ENCODE peak calls at places on chromosomes 5 and 9, in five cellular contexts. L is SK-N-SH, A is HepG2, V is HCT116, D is GM12878. H is an unnamed sample.

GRCh38 chr5:135251099-135251498 is 147.9 kb downstream of the MACROH2A1 start:
- DNase-seq in V (no peak), D (no peak), L (no peak), A (no peak), H (no peak)

GRCh38 chr5:158770506-158770905 is 329.2 kb downstream of the EBF1 start:
- DNase-seq in L (no peak), V (peak; percentile 6), A (peak; percentile 2), D (no peak), H (no peak)

GRCh38 chr9:134949681-134950403 is 32.1 kb upstream of the FCN1 start:
- DNase-seq in L (no peak), A (no peak), D (no peak), V (no peak), H (no peak)

GRCh38 chr5:4862500-4862899 is 277.6 kb upstream of the ADAMTS16 start:
- DNase-seq in D (no peak), A (peak; percentile 35), V (peak; percentile 29), L (peak; percentile 41), H (peak; percentile 48)

GRCh38 chr5:9441610-9442009 is 104.3 kb downstream of the SEMA5A start:
- DNase-seq in A (no peak), V (no peak), L (no peak), D (no peak), H (no peak)

GRCh38 chr5:112472614-112473013 is 53.5 kb upstream of the EPB41L4A start:
- DNase-seq in V (no peak), A (no peak), D (no peak), L (no peak), H (no peak)

GRCh38 chr5:14035859-14036440 is 91.5 kb upstream of the DNAH5 start:
- DNase-seq in V (peak; percentile 92), L (no peak), D (no peak), A (peak; percentile 73), H (peak; percentile 99)

GRCh38 chr9:12863624-12864023 is 88.8 kb downstream of the LURAP1L start:
- DNase-seq in D (no peak), L (peak; percentile 9), V (no peak), A (no peak), H (no peak)

GRCh38 chr5:138068742-138069375 is 15.0 kb upstream of the WNT8A start:
- DNase-seq in V (peak; percentile 74), D (peak; percentile 28), A (peak; percentile 59), L (peak; percentile 83), H (peak; percentile 63)

GRCh38 chr9:86112057-86112456 is 12.7 kb upstream of the GOLM1 start:
- DNase-seq in A (no peak), V (no peak), D (no peak), L (no peak), H (no peak)

GRCh38 chr5:173394701-173395100 is 66.5 kb upstream of the STC2 start:
- DNase-seq in L (no peak), D (no peak), V (no peak), A (no peak), H (no peak)

GRCh38 chr5:102049517-102049916 is 246.6 kb downstream of the SLCO4C1 start:
- DNase-seq in V (no peak), D (no peak), L (no peak), A (no peak), H (no peak)

GRCh38 chr9:89013660-89014059 is 22.4 kb downstream of the S1PR3 start:
- DNase-seq in V (no peak), D (no peak), A (no peak), L (no peak), H (no peak)

GRCh38 chr5:158456756-158457155 is 597.8 kb upstream of the CLINT1 start:
- DNase-seq in V (no peak), A (peak; percentile 3), D (no peak), L (peak; percentile 44), H (no peak)

GRCh38 chr9:112025886-112026285 is 129.3 kb downstream of the UGCG start:
- DNase-seq in D (no peak), L (no peak), V (no peak), A (no peak), H (no peak)

GRCh38 chr5:50744761-50745160 is 78.3 kb downstream of the PARP8 start:
- DNase-seq in A (no peak), D (peak; percentile 27), V (no peak), L (no peak), H (no peak)

GRCh38 chr9:113650207-113651131 is 186.9 kb downstream of the RGS3 start:
- DNase-seq in A (peak; percentile 94), V (no peak), D (no peak), L (no peak), H (peak; percentile 28)

GRCh38 chr5:134979416-134979815 is 11.7 kb downstream of the CATSPER3 start:
- DNase-seq in L (no peak), A (no peak), V (no peak), D (no peak), H (no peak)

GRCh38 chr5:31854181-31854624 is 215.3 kb downstream of the PDZD2 start:
- DNase-seq in A (no peak), D (no peak), L (no peak), V (no peak), H (no peak)

GRCh38 chr5:147187163-147187562 is 47.7 kb upstream of the STK32A start:
- DNase-seq in L (peak; percentile 54), A (no peak), V (no peak), D (no peak), H (no peak)

GRCh38 chr9:88997646-88998045 is 6.4 kb downstream of the S1PR3 start:
- DNase-seq in D (no peak), A (no peak), V (no peak), L (peak; percentile 71), H (no peak)

GRCh38 chr9:107273634-107274033 is 9.4 kb upstream of the RAD23B start:
- DNase-seq in L (no peak), V (no peak), D (no peak), A (no peak), H (no peak)

GRCh38 chr5:111432828-111433536 is 79.4 kb downstream of the STARD4 start:
- DNase-seq in A (no peak), L (no peak), D (no peak), V (no peak), H (no peak)

GRCh38 chr5:79088507-79088906 is 18.9 kb downstream of the BHMT2 start:
- DNase-seq in V (no peak), D (no peak), A (no peak), L (no peak), H (no peak)

GRCh38 chr5:95962785-95963184 is 1.1 kb upstream of the ELL2 start:
- DNase-seq in A (peak; percentile 77), L (no peak), D (no peak), V (no peak), H (peak; percentile 24)

GRCh38 chr9:129311638-129312037 is 133.6 kb upstream of the IER5L start:
- DNase-seq in D (no peak), L (no peak), V (no peak), A (no peak), H (no peak)

GRCh38 chr9:126395439-126396212 is 69.0 kb downstream of the MVB12B start:
- DNase-seq in D (no peak), A (no peak), L (no peak), V (peak; percentile 31), H (no peak)

GRCh38 chr9:110578575-110578895 is 1.0 kb downstream of the SVEP1 start:
- DNase-seq in A (no peak), L (no peak), V (no peak), D (no peak), H (no peak)

GRCh38 chr5:152221721-152222629 is 183.1 kb downstream of the NMUR2 start:
- DNase-seq in V (no peak), D (no peak), L (no peak), A (no peak), H (no peak)

GRCh38 chr5:152218694-152219093 is 186.4 kb downstream of the NMUR2 start:
- DNase-seq in D (no peak), V (no peak), L (no peak), A (peak; percentile 1), H (no peak)
- TF ChIP-seq POLR2AphosphoS5 in D (no peak), V (no peak), L (no peak), A (no peak), H (no peak)

DNA sequence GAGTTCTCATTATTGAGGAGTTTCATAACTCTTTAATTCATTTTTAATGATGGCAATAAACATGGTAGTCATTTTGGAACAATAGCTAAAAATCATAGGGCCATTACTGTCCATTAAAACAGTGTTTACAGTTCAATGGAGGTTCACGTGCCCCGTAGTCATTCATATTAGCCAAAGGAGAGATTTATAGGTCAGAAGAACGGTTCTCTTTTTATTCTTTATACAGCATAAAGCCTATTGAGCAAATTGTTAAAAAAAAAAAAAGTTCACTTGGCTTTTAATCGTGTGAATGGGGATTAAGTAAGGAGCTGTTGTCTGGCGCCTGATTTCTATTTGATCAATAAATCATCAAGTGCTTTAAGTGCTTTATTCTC is 69.1 kb upstream of the TBCA start:
- DNase-seq in A (no peak), D (no peak), L (no peak), V (no peak), H (no peak)
- H3K27me3 ChIP-seq in A (peaks cover 6% of the 10 kb centered on the region), D (no peaks in the 10 kb centered on the region), L (no peaks in the 10 kb centered on the region), V (no peaks in the 10 kb centered on the region), H (no peaks in the 10 kb centered on the region)

GRCh38 chr5:159901308-159901707 is 15.0 kb upstream of the ADRA1B start:
- DNase-seq in V (no peak), L (no peak), D (no peak), A (no peak), H (no peak)

GRCh38 chr5:159901772-159902171 is 14.5 kb upstream of the ADRA1B start:
- DNase-seq in D (no peak), V (no peak), A (no peak), L (no peak), H (no peak)

GRCh38 chr5:159904874-159905273 is 11.4 kb upstream of the ADRA1B start:
- DNase-seq in A (no peak), L (no peak), D (no peak), V (no peak), H (no peak)

GRCh38 chr5:159903134-159903533 is 13.1 kb upstream of the ADRA1B start:
- DNase-seq in D (no peak), V (no peak), A (no peak), L (no peak), H (no peak)

GRCh38 chr5:159902444-159903121 is 13.7 kb upstream of the ADRA1B start:
- DNase-seq in D (no peak), V (peak; percentile 65), L (no peak), A (no peak), H (no peak)
- TF ChIP-seq SIN3A in D (no peak), V (no peak), L (no peak), A (no peak), H (no peak)

GRCh38 chr9:93710370-93710723 is 134.0 kb downstream of the PHF2 start:
- DNase-seq in A (no peak), D (no peak), L (no peak), V (no peak), H (no peak)
- TF ChIP-seq POLR2AphosphoS5 in A (no peak), D (no peak), L (no peak), V (no peak), H (no peak)

DNA sequence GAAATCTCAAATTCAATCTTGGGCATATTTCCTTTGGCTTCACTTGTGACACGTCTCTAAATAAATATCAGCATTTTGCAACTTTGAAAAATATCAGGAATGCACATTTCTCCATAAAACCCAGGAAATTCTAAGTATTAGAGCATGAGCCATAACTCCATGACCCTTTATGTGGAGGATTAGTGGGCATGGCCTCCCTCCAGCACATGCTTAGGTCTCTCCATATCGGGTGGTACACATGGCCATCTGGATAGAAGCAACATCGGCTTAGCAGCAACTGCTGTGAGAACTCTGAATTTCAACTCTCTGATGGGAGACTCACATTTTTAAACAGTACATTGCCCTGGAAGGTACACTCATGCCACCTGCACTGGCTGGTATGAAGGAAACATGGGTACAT is 73.7 kb upstream of the EGFLAM start:
- DNase-seq in V (no peak), D (no peak), L (no peak), A (no peak), H (no peak)
- H3K27me3 ChIP-seq in V (no peaks in the 10 kb centered on the region), D (no peaks in the 10 kb centered on the region), L (peaks cover 22% of the 10 kb centered on the region), A (no peaks in the 10 kb centered on the region), H (peaks cover 4% of the 10 kb centered on the region)

GRCh38 chr5:56039985-56040384 is 45.2 kb upstream of the IL6ST start:
- DNase-seq in L (no peak), D (no peak), V (no peak), A (no peak), H (no peak)

GRCh38 chr5:56037531-56038010 is 42.8 kb upstream of the IL6ST start:
- DNase-seq in A (no peak), D (no peak), L (no peak), V (no peak), H (no peak)
- TF ChIP-seq SIN3A in A (no peak), D (no peak), L (no peak), V (no peak), H (no peak)

H was measured in Panc1.